ENCODE peak calls at places on chromosomes 11 and 22, in six cellular contexts. M is BE2C, G is IMR-90, S is pancreas, C is adrenal gland, Y is left ventricle myocardium inferior. F is an unnamed sample. For H3K4me1, the result is how much of the 10 kb centered on the place peaks cover.

GRCh38 chr11:36048496-36049247 is 104.8 kb downstream of the LDLRAD3 start:
- DNase-seq in M (peak), G (peak), S (no peak), C (no peak), Y (no peak), F (no peak)

GRCh38 chr11:71209181-71209580 is 43.2 kb downstream of the SHANK2 start:
- DNase-seq in M (no peak), G (no peak), S (no peak), C (no peak), Y (no peak), F (no peak)

GRCh38 chr11:99371257-99371656 is 350.5 kb downstream of the CNTN5 start:
- DNase-seq in M (no peak), G (peak), S (no peak), C (no peak), Y (no peak), F (no peak)

GRCh38 chr22:48258841-48259240 is 1496.4 kb downstream of the TBC1D22A start:
- DNase-seq in M (no peak), G (no peak), S (no peak), C (no peak), Y (no peak), F (no peak)

GRCh38 chr22:25085930-25086901 is 113.4 kb upstream of the CRYBB3 start:
- DNase-seq in M (peak), G (no peak), S (no peak), C (no peak), Y (peak), F (peak)

GRCh38 chr22:46638601-46639431 is 18.6 kb downstream of the GRAMD4 start:
- DNase-seq in M (no peak), G (peak), S (peak), C (peak), Y (no peak), F (no peak)

GRCh38 chr11:2584812-2585565 is 114.8 kb downstream of the KCNQ1OT1 start:
- DNase-seq in M (no peak), G (no peak), S (no peak), C (peak), Y (peak), F (no peak)

GRCh38 chr11:1760351-1761109 is 3.2 kb downstream of the CTSD start:
- DNase-seq in M (no peak), G (peak), S (peak), C (peak), Y (peak), F (no peak)

GRCh38 chr11:115168229-115168671 is 336.0 kb downstream of the CADM1 start:
- DNase-seq in M (no peak), G (no peak), S (no peak), C (peak), Y (no peak), F (no peak)

GRCh38 chr11:102116453-102117205 is 6.4 kb downstream of the YAP1 start:
- DNase-seq in M (no peak), G (peak), S (no peak), C (no peak), Y (no peak), F (no peak)

GRCh38 chr22:30906946-30907345 is 61.6 kb downstream of the MORC2 start:
- DNase-seq in M (no peak), G (no peak), S (no peak), C (no peak), Y (no peak), F (no peak)

GRCh38 chr11:63534895-63535461 is 1.6 kb upstream of the PLAAT4 start:
- DNase-seq in M (no peak), G (no peak), S (no peak), C (no peak), Y (no peak), F (no peak)

GRCh38 chr11:69156673-69157155 is 979 bp downstream of the SMIM38 start:
- DNase-seq in M (no peak), G (peak), S (no peak), C (no peak), Y (no peak), F (no peak)

GRCh38 chr22:44025171-44026065 is 1.3 kb downstream of the PARVB start:
- DNase-seq in M (no peak), G (no peak), S (no peak), C (peak), Y (peak), F (no peak)

GRCh38 chr11:26331911-26332571 is at the start of gene ANO3:
- DNase-seq in M (peak), G (peak), S (peak), C (peak), Y (peak), F (peak)

GRCh38 chr11:67417425-67417824 is 1.9 kb downstream of the CARNS1 start:
- DNase-seq in M (no peak), G (no peak), S (peak), C (no peak), Y (no peak), F (no peak)

GRCh38 chr11:130420478-130421198 is 7.8 kb downstream of the ADAMTS8 start:
- DNase-seq in M (no peak), G (peak), S (no peak), C (no peak), Y (no peak), F (no peak)

GRCh38 chr22:24187731-24188644 is 6.7 kb downstream of the SUSD2 start:
- DNase-seq in M (no peak), G (no peak), S (peak), C (no peak), Y (peak), F (no peak)

GRCh38 chr11:96063053-96063452 is 139.1 kb upstream of the MTMR2 start:
- DNase-seq in M (no peak), G (no peak), S (no peak), C (no peak), Y (no peak), F (no peak)

GRCh38 chr22:49826603-49827306 is 918 bp downstream of the BRD1 start:
- DNase-seq in M (peak), G (peak), S (peak), C (peak), Y (peak), F (peak)

GRCh38 chr11:1486054-1486825 is at the start of gene MOB2:
- DNase-seq in M (no peak), G (peak), S (peak), C (no peak), Y (peak), F (no peak)

GRCh38 chr11:120290945-120291344 is 34.2 kb upstream of the TLCD5 start:
- DNase-seq in M (no peak), G (no peak), S (no peak), C (no peak), Y (no peak), F (no peak)

GRCh38 chr11:45817191-45817590 is 12.2 kb downstream of the SLC35C1 start:
- DNase-seq in M (no peak), G (no peak), S (no peak), C (no peak), Y (no peak), F (no peak)

GRCh38 chr11:3184732-3185347 is 19.7 kb upstream of the OSBPL5 start:
- DNase-seq in M (no peak), G (no peak), S (no peak), C (no peak), Y (no peak), F (peak)

GRCh38 chr11:19472679-19473078 is 231.9 kb upstream of the E2F8 start:
- DNase-seq in M (no peak), G (no peak), S (no peak), C (no peak), Y (no peak), F (no peak)

GRCh38 chr22:37996079-37996478 is 11.7 kb upstream of the SOX10 start:
- DNase-seq in M (peak), G (no peak), S (no peak), C (no peak), Y (no peak), F (no peak)

DNA sequence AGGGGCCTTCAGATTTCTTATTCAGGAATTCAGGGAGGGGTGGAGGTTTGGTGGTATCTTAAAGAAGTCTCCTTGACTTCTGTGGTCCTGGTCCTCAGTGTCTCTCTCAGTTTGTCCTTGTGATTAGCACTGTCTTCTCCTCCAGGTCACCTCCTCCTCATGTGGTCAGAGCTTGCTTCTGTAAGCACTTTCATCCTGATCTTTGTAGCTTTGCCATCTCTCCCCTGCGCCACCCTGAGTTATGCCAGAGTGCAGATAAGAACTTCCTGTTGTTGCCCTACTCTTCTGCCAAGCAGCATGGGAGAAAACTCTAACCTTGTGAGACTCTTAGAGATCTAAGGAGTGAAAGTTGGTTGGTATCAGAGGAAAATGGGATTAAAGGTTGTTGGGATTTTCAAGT is 30.9 kb downstream of the MICAL2 start:
- DNase-seq in M (no peak), G (no peak), S (no peak), C (no peak), Y (no peak), F (no peak)
- H3K4me1 ChIP-seq in M (under half), G (half or more), S (under half), C (under half), Y (half or more), F (under half)

DNA sequence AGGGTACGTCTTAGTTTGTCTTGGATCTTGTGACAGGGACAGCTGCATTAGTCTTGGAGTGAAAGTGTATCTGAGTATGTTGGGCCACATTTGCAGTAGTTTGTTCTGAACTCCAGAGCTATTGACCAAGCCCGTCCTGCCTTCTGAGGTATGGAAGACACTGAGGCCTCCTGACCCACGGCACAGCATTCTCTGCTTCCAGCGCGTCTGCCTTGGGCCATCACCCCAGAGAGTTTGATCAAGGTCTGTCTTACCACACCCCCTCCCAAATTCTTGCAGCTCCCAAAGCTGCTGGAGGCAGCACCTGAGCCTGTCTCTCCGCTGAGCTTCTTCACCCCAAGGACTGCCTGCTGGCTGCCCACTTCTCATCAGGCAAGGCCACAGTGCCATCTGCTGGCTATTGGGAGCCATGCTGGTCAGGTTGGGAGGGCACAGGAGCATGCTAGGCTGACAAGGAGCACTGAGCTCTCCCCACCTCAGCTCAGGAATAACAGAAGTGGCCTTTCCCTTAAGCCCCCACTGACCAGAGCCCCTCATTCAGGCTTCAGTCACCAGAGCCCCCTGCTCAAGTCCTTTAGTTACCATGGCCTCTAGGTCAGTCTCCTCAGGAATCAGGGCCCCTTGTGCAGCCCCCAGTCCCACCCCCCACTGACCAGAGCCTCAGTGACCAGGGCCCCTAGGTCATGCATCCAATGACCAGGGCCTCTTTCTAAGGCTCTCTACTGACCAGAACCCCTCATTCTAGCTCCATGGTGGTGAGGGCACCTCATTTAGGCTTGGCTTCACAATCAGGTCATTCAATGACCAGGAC is 27.2 kb upstream of the SMPD1 start:
- DNase-seq in M (peak), G (peak), S (peak), C (peak), Y (peak), F (peak)
- TF ChIP-seq CTCF in M (peak), G (peak), S (peak), C (peak), Y (peak), F (peak)

GRCh38 chr11:14414470-14415461 is 55.8 kb upstream of the RRAS2 start:
- DNase-seq in M (no peak), G (peak), S (no peak), C (no peak), Y (no peak), F (no peak)
- H3K4me1 ChIP-seq in M (under half), G (under half), S (under half), C (under half), Y (under half), F (half or more)

GRCh38 chr11:133269272-133269671 is 263.0 kb downstream of the OPCML start:
- DNase-seq in M (no peak), G (no peak), S (no peak), C (no peak), Y (no peak), F (no peak)
- TF ChIP-seq CTCF in M (no peak), G (no peak), S (no peak), C (no peak), Y (no peak), F (no peak)

GRCh38 chr11:14305649-14306048 is 53.3 kb downstream of the RRAS2 start:
- DNase-seq in M (no peak), G (no peak), S (no peak), C (no peak), Y (no peak), F (no peak)
- H3K4me1 ChIP-seq in M (under half), G (under half), S (under half), C (under half), Y (under half), F (under half)

GRCh38 chr11:124109377-124109776 is 5.9 kb upstream of the VWA5A start:
- DNase-seq in M (no peak), G (no peak), S (no peak), C (no peak), Y (no peak), F (no peak)

GRCh38 chr11:124113890-124114289 is 1.4 kb upstream of the VWA5A start:
- DNase-seq in M (no peak), G (peak), S (no peak), C (no peak), Y (no peak), F (peak)

DNA sequence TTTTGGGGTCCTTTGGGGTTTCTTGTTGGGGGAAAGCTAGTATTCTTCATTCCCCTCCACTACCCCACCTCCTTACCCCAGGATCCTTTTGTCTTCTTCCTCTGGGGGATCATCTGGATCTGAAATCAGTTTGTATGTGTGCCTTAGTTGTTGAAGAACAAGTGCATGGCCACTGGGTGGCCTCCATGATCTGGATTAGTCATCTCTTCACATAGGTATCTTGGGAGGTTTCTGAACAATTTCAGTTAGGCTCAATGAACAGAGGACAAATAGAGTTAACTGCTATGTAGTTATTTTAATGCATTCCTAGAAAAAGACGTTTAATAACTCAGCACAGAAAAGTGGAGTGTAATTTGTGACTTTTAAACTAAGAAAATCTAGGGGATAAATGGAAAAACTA is 7.1 kb upstream of the VWA5A start:
- DNase-seq in M (no peak), G (peak), S (no peak), C (peak), Y (no peak), F (peak)
- TF ChIP-seq CTCF in M (peak), G (peak), S (no peak), C (peak), Y (no peak), F (peak)

GRCh38 chr11:117573326-117573725 is 223.7 kb downstream of the DSCAML1 start:
- DNase-seq in M (no peak), G (no peak), S (no peak), C (no peak), Y (no peak), F (no peak)

GRCh38 chr11:117575856-117576255 is 221.2 kb downstream of the DSCAML1 start:
- DNase-seq in M (no peak), G (no peak), S (no peak), C (no peak), Y (no peak), F (no peak)

GRCh38 chr11:117572671-117573070 is 224.3 kb downstream of the DSCAML1 start:
- DNase-seq in M (no peak), G (no peak), S (no peak), C (no peak), Y (no peak), F (no peak)

GRCh38 chr11:117572129-117572528 is 224.9 kb downstream of the DSCAML1 start:
- DNase-seq in M (no peak), G (no peak), S (no peak), C (no peak), Y (no peak), F (no peak)

GRCh38 chr11:117574551-117574950 is 222.5 kb downstream of the DSCAML1 start:
- DNase-seq in M (no peak), G (no peak), S (no peak), C (no peak), Y (no peak), F (no peak)
- H3K4me1 ChIP-seq in M (under half), G (under half), S (under half), C (under half), Y (under half), F (under half)

DNA sequence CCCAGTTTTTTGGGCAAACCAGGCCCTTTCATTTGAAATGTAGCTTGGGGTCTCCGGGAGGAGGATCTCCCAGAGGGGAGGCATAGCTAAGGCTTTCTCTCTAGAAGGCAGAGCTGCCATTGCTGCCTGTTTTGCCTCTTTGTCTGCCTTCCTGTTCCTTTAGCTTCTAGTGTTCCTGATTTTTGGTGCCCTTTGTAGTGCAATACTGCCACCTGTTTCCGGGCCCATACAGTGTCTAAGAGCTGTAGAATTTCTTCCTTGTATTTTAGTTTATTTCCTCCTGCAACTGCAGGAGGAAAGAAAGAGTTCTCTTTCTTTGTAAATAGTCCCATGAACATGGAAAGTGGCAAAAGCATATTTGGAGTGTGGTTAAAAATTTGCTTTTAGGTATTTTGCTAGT is 19.3 kb upstream of the GLYATL1 start:
- DNase-seq in M (no peak), G (no peak), S (no peak), C (no peak), Y (no peak), F (no peak)
- TF ChIP-seq CTCF in M (no peak), G (no peak), S (no peak), C (no peak), Y (no peak), F (no peak)

GRCh38 chr22:39253427-39254070 is 8.8 kb upstream of the PDGFB start:
- DNase-seq in M (peak), G (peak), S (peak), C (peak), Y (peak), F (peak)

GRCh38 chr22:39250838-39251237 is 6.1 kb upstream of the PDGFB start:
- DNase-seq in M (no peak), G (no peak), S (no peak), C (no peak), Y (no peak), F (no peak)

GRCh38 chr22:39251762-39252460 is 7.1 kb upstream of the PDGFB start:
- DNase-seq in M (no peak), G (no peak), S (no peak), C (no peak), Y (no peak), F (no peak)

GRCh38 chr22:39254122-39254521 is 9.3 kb upstream of the PDGFB start:
- DNase-seq in M (no peak), G (no peak), S (peak), C (no peak), Y (no peak), F (no peak)

DNA sequence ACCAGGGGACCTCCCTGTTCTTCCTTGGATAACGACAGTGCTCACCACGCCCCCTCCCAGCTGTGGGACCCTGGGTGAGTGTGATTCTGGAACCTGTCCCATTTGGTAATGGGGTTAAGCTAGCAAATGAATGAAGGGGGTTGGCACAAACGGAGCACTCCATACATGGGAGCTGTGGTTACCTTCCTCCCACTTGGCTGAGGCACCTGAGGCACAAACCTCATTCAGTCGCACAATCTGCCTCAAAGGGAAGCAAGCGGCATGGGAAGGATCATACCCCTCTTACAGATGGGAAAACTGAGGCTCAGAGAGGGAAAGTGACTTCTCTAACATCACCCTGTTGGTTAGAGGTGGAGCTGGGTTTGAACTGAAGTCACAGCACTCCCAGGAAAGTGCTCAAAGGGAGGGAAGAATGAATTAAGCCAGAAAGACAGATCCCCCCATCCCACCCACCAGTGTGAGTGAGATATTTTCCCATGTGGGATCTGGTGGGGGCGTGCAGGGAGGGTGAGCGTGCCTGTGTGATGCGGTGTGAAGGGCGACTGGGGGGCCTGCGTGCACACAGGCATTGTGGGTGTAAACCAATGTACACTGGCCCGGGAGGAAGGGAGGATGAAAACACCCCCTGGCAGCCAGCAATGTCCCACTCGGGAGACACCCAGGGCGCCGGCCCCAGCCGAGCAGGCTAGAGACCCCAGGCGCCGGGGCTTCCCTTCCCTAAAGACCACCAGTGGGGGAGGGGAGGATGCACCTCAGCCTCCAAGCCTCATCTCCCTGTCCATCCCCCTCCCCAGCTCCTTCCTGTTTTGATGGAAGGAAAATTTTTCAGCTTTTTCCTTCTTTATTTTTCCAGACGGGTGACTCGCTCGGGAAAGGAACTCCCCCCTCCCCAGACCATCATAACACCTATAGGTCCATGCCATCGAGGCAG is 7.9 kb upstream of the PDGFB start:
- DNase-seq in M (no peak), G (peak), S (peak), C (no peak), Y (no peak), F (no peak)
- H3K4me1 ChIP-seq in M (under half), G (under half), S (under half), C (under half), Y (half or more), F (under half)

GRCh38 chr11:34343686-34344085 is 14.1 kb downstream of the ABTB2 start:
- DNase-seq in M (no peak), G (no peak), S (no peak), C (no peak), Y (no peak), F (no peak)

GRCh38 chr11:34346551-34346950 is 11.3 kb downstream of the ABTB2 start:
- DNase-seq in M (no peak), G (no peak), S (no peak), C (peak), Y (peak), F (peak)

GRCh38 chr11:34344410-34345011 is 13.3 kb downstream of the ABTB2 start:
- DNase-seq in M (no peak), G (no peak), S (no peak), C (no peak), Y (no peak), F (peak)

GRCh38 chr11:34345991-34346480 is 11.8 kb downstream of the ABTB2 start:
- DNase-seq in M (no peak), G (peak), S (no peak), C (no peak), Y (peak), F (no peak)

GRCh38 chr11:34345012-34345804 is 12.6 kb downstream of the ABTB2 start:
- DNase-seq in M (no peak), G (peak), S (no peak), C (peak), Y (peak), F (peak)
- TF ChIP-seq CTCF in M (no peak), G (no peak), S (no peak), C (no peak), Y (no peak), F (no peak)

F was measured in mammary epithelial cell.